ENCODE peak calls at places on chromosomes 6 and 20, in four cellular contexts. R is lung; B is activated CD4-positive, alpha-beta T cell treated with anti-CD3 and anti-CD28 coated beads, Interleukin-2, amount 10 ng/mL, durations not matched to agents 7 days and 5 days; M is non-pigmented ciliary epithelial cell. A is an unnamed sample.

GRCh38 chr20:12762725-12763124 is 246.0 kb upstream of the SPTLC3 start:
- DNase-seq in B (no peak), M (no peak), R (no peak), A (no peak)

GRCh38 chr6:22613695-22614094 is 44.3 kb downstream of the HDGFL1 start:
- DNase-seq in R (no peak), M (peak; percentile 92), B (no peak), A (no peak)

GRCh38 chr6:124772733-124773319 is 189.4 kb upstream of the RNF217 start:
- DNase-seq in R (no peak), M (no peak), B (no peak), A (peak; percentile 42)

GRCh38 chr6:144897441-144897921 is 612.3 kb downstream of the UTRN start:
- DNase-seq in R (no peak), B (no peak), M (peak; percentile 52), A (no peak)

GRCh38 chr6:170046786-170047626 is 243.9 kb downstream of the DLL1 start:
- DNase-seq in M (no peak), R (no peak), B (no peak), A (no peak)

GRCh38 chr6:150915868-150916267 is 50.4 kb downstream of the MTHFD1L start:
- DNase-seq in M (no peak), R (no peak), B (no peak), A (no peak)

GRCh38 chr20:50991076-50991475 is 31.8 kb downstream of the KCNG1 start:
- DNase-seq in R (no peak), B (no peak), M (no peak), A (no peak)

GRCh38 chr6:89351632-89352328 is 742 bp downstream of the UBE2J1 start:
- DNase-seq in M (no peak), R (no peak), B (no peak), A (no peak)

A was measured in NCI-H1436 treated with DMSO at 0.1 percent for 48 hours.